ENCODE peak calls at places on chromosomes 16 and 17, in six cellular contexts. One of them, this sample, is unnamed.

GRCh38 chr17:10127819-10128375 is 70.5 kb downstream of the GAS7 start:
- DNase-seq in GM23248: peak; percentile 98
- DNase-seq in stomach: peak; percentile 42
- DNase-seq in lower lobe of right lung: peak; percentile 79
- DNase-seq in left ventricle myocardium inferior: peak; percentile 87
- DNase-seq in tibial artery: peak; percentile 89
- DNase-seq in this sample: no peak

GRCh38 chr16:67726106-67727034 is 7.3 kb upstream of the GFOD2 start:
- DNase-seq in GM23248: peak; percentile 62
- DNase-seq in stomach: no peak
- DNase-seq in lower lobe of right lung: no peak
- DNase-seq in left ventricle myocardium inferior: no peak
- DNase-seq in tibial artery: peak; percentile 38
- DNase-seq in this sample: no peak

GRCh38 chr16:60166-60565 is 6.5 kb downstream of the SNRNP25 start:
- DNase-seq in GM23248: no peak
- DNase-seq in stomach: no peak
- DNase-seq in lower lobe of right lung: peak; percentile 34
- DNase-seq in left ventricle myocardium inferior: no peak
- DNase-seq in tibial artery: peak; percentile 68
- DNase-seq in this sample: no peak

GRCh38 chr16:89099905-89100304 is 6.3 kb downstream of the ACSF3 start:
- DNase-seq in GM23248: peak; percentile 47
- DNase-seq in stomach: no peak
- DNase-seq in lower lobe of right lung: no peak
- DNase-seq in left ventricle myocardium inferior: no peak
- DNase-seq in tibial artery: no peak
- DNase-seq in this sample: no peak

GRCh38 chr16:29698484-29699323 is 19.7 kb downstream of the QPRT start:
- DNase-seq in GM23248: no peak
- DNase-seq in stomach: no peak
- DNase-seq in lower lobe of right lung: peak; percentile 25
- DNase-seq in left ventricle myocardium inferior: no peak
- DNase-seq in tibial artery: no peak
- DNase-seq in this sample: no peak

GRCh38 chr17:21295036-21295952 is 10.8 kb downstream of the MAP2K3 start:
- DNase-seq in GM23248: peak; percentile 50
- DNase-seq in stomach: peak; percentile 79
- DNase-seq in lower lobe of right lung: no peak
- DNase-seq in left ventricle myocardium inferior: peak; percentile 80
- DNase-seq in tibial artery: no peak
- DNase-seq in this sample: no peak

GRCh38 chr17:39835038-39835786 is 28.9 kb downstream of the IKZF3 start:
- DNase-seq in GM23248: no peak
- DNase-seq in stomach: no peak
- DNase-seq in lower lobe of right lung: no peak
- DNase-seq in left ventricle myocardium inferior: no peak
- DNase-seq in tibial artery: no peak
- DNase-seq in this sample: no peak

GRCh38 chr17:1878419-1879121 is 48.8 kb downstream of the RPA1 start:
- DNase-seq in GM23248: peak; percentile 57
- DNase-seq in stomach: no peak
- DNase-seq in lower lobe of right lung: no peak
- DNase-seq in left ventricle myocardium inferior: no peak
- DNase-seq in tibial artery: no peak
- DNase-seq in this sample: no peak

GRCh38 chr17:50153650-50154575 is 3.4 kb upstream of the PPP1R9B start:
- DNase-seq in GM23248: peak; percentile 68
- DNase-seq in stomach: peak; percentile 61
- DNase-seq in lower lobe of right lung: no peak
- DNase-seq in left ventricle myocardium inferior: peak; percentile 79
- DNase-seq in tibial artery: peak; percentile 86
- DNase-seq in this sample: no peak

GRCh38 chr17:50154604-50155003 is 4.1 kb upstream of the PPP1R9B start:
- DNase-seq in GM23248: no peak
- DNase-seq in stomach: no peak
- DNase-seq in lower lobe of right lung: no peak
- DNase-seq in left ventricle myocardium inferior: no peak
- DNase-seq in tibial artery: no peak
- DNase-seq in this sample: peak; percentile 67

GRCh38 chr17:50151937-50152547 is 1.6 kb upstream of the PPP1R9B start:
- DNase-seq in GM23248: peak; percentile 92
- DNase-seq in stomach: peak; percentile 83
- DNase-seq in lower lobe of right lung: peak; percentile 88
- DNase-seq in left ventricle myocardium inferior: peak; percentile 87
- DNase-seq in tibial artery: peak; percentile 92
- DNase-seq in this sample: peak; percentile 86

GRCh38 chr17:50151041-50151936 is 812 bp upstream of the PPP1R9B start:
- DNase-seq in GM23248: peak; percentile 96
- DNase-seq in stomach: peak; percentile 91
- DNase-seq in lower lobe of right lung: peak; percentile 94
- DNase-seq in left ventricle myocardium inferior: peak; percentile 91
- DNase-seq in tibial artery: peak; percentile 95
- DNase-seq in this sample: peak; percentile 93

DNA sequence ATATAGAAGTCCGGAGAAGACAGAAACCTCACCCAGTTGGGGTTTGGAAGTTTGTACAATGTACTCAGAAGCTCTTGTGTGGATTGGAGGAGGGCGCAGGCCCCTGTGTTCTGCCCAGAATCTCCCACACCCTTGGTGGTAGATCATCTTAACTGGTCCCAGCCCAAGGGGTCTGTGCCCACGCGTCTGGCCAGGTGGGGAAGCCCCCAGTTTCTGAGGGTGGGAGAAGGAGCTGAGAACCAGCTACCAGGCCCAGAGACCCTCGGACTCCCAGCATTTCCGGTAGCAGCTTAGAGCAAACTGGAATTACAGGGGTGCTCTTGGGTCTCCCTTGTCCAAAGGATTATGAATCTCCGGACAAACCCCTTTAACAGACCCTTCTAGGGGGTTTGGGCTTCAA is 2.3 kb upstream of the PPP1R9B start:
- DNase-seq in GM23248: no peak
- DNase-seq in stomach: no peak
- DNase-seq in lower lobe of right lung: no peak
- DNase-seq in left ventricle myocardium inferior: no peak
- DNase-seq in tibial artery: no peak
- DNase-seq in this sample: no peak
- H3K4me3 ChIP-seq in GM23248: peak overlapping the region; percentile 83
- H3K4me3 ChIP-seq in stomach: peak overlapping the region; percentile 75
- H3K4me3 ChIP-seq in lower lobe of right lung: peak overlapping the region; percentile 78
- H3K4me3 ChIP-seq in left ventricle myocardium inferior: peak overlapping the region; percentile 98
- H3K4me3 ChIP-seq in tibial artery: peak overlapping the region; percentile 74
- H3K4me3 ChIP-seq in this sample: no peak overlapping the region

GRCh38 chr16:27317738-27318398 is 4.1 kb downstream of the IL4R start:
- DNase-seq in GM23248: no peak
- DNase-seq in stomach: no peak
- DNase-seq in lower lobe of right lung: no peak
- DNase-seq in left ventricle myocardium inferior: no peak
- DNase-seq in tibial artery: no peak
- DNase-seq in this sample: no peak

GRCh38 chr16:27315333-27316037 is 1.7 kb downstream of the IL4R start:
- DNase-seq in GM23248: peak; percentile 72
- DNase-seq in stomach: peak; percentile 56
- DNase-seq in lower lobe of right lung: peak; percentile 65
- DNase-seq in left ventricle myocardium inferior: peak; percentile 27
- DNase-seq in tibial artery: peak; percentile 78
- DNase-seq in this sample: no peak

GRCh38 chr16:27316038-27316680 is 2.4 kb downstream of the IL4R start:
- DNase-seq in GM23248: no peak
- DNase-seq in stomach: no peak
- DNase-seq in lower lobe of right lung: no peak
- DNase-seq in left ventricle myocardium inferior: no peak
- DNase-seq in tibial artery: no peak
- DNase-seq in this sample: no peak

GRCh38 chr16:27318399-27319256 is 4.9 kb downstream of the IL4R start:
- DNase-seq in GM23248: no peak
- DNase-seq in stomach: no peak
- DNase-seq in lower lobe of right lung: peak; percentile 79
- DNase-seq in left ventricle myocardium inferior: peak; percentile 47
- DNase-seq in tibial artery: peak; percentile 79
- DNase-seq in this sample: no peak

DNA sequence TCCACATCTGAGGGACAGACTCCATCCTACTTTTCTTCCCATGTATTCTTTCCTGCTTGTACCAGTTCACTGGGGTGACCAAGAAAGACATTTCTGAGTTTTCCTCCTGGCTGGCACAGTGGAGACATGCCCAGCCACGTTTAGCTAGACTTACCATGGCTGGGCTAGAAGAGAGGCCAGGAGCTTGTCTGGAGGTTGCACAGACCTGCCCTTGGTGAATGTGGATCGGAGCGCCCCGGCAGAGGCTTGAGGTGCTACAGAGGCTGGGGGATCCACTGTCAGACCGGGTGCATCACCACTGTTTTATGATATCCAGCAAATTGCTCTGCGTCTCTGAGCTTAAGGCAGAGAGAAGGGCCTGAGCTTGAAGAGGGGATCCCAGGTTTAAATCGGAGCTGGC is 3.5 kb downstream of the IL4R start:
- DNase-seq in GM23248: no peak
- DNase-seq in stomach: no peak
- DNase-seq in lower lobe of right lung: no peak
- DNase-seq in left ventricle myocardium inferior: no peak
- DNase-seq in tibial artery: no peak
- DNase-seq in this sample: no peak
- H3K4me3 ChIP-seq in GM23248: no peak overlapping the region
- H3K4me3 ChIP-seq in stomach: peak overlapping the region; percentile 0
- H3K4me3 ChIP-seq in lower lobe of right lung: peak overlapping the region; percentile 97
- H3K4me3 ChIP-seq in left ventricle myocardium inferior: no peak overlapping the region
- H3K4me3 ChIP-seq in tibial artery: no peak overlapping the region
- H3K4me3 ChIP-seq in this sample: no peak overlapping the region

GRCh38 chr17:48994548-48995331 is 2.4 kb upstream of the IGF2BP1 start:
- DNase-seq in GM23248: no peak
- DNase-seq in stomach: no peak
- DNase-seq in lower lobe of right lung: no peak
- DNase-seq in left ventricle myocardium inferior: no peak
- DNase-seq in tibial artery: no peak
- DNase-seq in this sample: no peak

GRCh38 chr17:48993305-48993704 is 3.9 kb upstream of the IGF2BP1 start:
- DNase-seq in GM23248: no peak
- DNase-seq in stomach: no peak
- DNase-seq in lower lobe of right lung: no peak
- DNase-seq in left ventricle myocardium inferior: no peak
- DNase-seq in tibial artery: no peak
- DNase-seq in this sample: no peak

GRCh38 chr17:48989100-48989499 is 8.1 kb upstream of the IGF2BP1 start:
- DNase-seq in GM23248: no peak
- DNase-seq in stomach: no peak
- DNase-seq in lower lobe of right lung: no peak
- DNase-seq in left ventricle myocardium inferior: no peak
- DNase-seq in tibial artery: no peak
- DNase-seq in this sample: no peak

GRCh38 chr17:48992433-48992832 is 4.8 kb upstream of the IGF2BP1 start:
- DNase-seq in GM23248: no peak
- DNase-seq in stomach: no peak
- DNase-seq in lower lobe of right lung: no peak
- DNase-seq in left ventricle myocardium inferior: no peak
- DNase-seq in tibial artery: no peak
- DNase-seq in this sample: no peak

DNA sequence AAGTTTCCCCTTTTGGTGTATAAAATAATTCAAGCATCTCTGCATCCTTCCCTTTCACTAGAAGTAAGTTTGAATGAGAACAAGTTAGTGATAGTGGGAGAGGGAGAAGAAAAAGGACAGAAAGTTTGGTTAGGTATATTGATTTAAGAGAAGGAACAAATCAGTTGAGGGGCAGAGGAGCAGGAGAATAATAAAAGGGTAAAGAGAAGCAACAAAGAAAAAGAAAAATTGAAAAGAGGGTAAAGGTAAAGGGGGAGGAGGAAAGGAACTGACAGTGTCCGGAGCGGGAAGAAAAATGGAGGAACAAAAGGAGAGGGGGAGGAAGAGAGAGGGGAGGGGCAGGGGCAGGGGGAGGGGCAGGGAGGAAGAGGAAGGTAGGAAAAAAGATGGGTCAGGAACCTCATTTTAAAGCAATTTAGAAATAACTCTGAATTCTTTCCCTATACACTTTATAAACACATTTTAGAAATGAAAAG is 6.3 kb upstream of the IGF2BP1 start:
- DNase-seq in GM23248: no peak
- DNase-seq in stomach: no peak
- DNase-seq in lower lobe of right lung: no peak
- DNase-seq in left ventricle myocardium inferior: no peak
- DNase-seq in tibial artery: no peak
- DNase-seq in this sample: no peak
- H3K4me3 ChIP-seq in GM23248: no peak overlapping the region
- H3K4me3 ChIP-seq in stomach: no peak overlapping the region
- H3K4me3 ChIP-seq in lower lobe of right lung: no peak overlapping the region
- H3K4me3 ChIP-seq in left ventricle myocardium inferior: no peak overlapping the region
- H3K4me3 ChIP-seq in tibial artery: no peak overlapping the region
- H3K4me3 ChIP-seq in this sample: no peak overlapping the region

DNA sequence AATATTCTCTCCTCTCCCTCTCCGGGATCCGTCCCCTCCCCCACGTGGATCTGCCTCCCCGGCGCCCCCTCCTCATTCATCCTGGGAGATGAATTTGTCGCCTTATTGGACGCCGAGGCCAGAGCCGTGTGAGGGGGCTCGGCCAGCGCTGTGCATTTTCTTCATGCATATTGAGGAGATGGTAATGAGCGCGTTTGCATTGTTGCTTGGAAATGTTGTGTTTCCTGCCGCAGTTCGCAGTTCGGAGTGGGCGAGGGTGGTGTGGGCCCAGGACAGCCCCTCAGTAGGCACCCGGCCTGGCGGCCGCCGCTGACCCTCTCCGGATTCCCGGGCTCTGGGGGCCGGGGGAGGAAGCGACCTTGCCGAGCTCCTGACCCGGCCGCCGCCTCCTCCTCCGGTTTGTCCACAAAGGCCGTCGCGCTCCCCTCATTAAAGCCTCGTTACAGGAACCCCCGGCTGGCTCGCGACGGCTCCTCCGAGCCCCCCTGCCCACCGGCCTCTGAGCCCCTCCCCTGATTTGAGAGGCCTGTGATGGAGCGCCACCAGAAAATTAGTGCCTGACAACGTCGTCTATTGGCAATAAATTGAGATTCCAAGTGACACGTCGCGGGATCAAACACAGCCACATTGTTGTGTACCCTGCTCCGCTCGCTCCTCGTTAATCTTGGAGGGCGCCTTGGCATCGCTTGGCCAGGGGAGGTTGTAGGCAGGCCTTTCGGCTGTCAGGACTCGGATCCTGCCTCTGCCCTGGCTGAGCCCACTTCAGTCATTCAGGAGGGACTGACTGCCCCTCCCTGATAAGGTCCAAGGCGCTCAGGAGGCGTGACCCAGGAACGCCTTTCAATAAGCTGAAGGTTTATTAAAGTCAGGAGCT is 4.8 kb upstream of the IRX3 start:
- DNase-seq in GM23248: no peak
- DNase-seq in stomach: no peak
- DNase-seq in lower lobe of right lung: no peak
- DNase-seq in left ventricle myocardium inferior: no peak
- DNase-seq in tibial artery: no peak
- DNase-seq in this sample: no peak
- H3K4me3 ChIP-seq in GM23248: no peak overlapping the region
- H3K4me3 ChIP-seq in stomach: no peak overlapping the region
- H3K4me3 ChIP-seq in lower lobe of right lung: no peak overlapping the region
- H3K4me3 ChIP-seq in left ventricle myocardium inferior: no peak overlapping the region
- H3K4me3 ChIP-seq in tibial artery: no peak overlapping the region
- H3K4me3 ChIP-seq in this sample: no peak overlapping the region

GRCh38 chr17:17493249-17493985 is 2.8 kb downstream of the RASD1 start:
- DNase-seq in GM23248: peak; percentile 21
- DNase-seq in stomach: peak; percentile 67
- DNase-seq in lower lobe of right lung: peak; percentile 47
- DNase-seq in left ventricle myocardium inferior: peak; percentile 45
- DNase-seq in tibial artery: peak; percentile 55
- DNase-seq in this sample: no peak
- H3K4me3 ChIP-seq in GM23248: no peak overlapping the region
- H3K4me3 ChIP-seq in stomach: no peak overlapping the region
- H3K4me3 ChIP-seq in lower lobe of right lung: no peak overlapping the region
- H3K4me3 ChIP-seq in left ventricle myocardium inferior: peak overlapping the region; percentile 86
- H3K4me3 ChIP-seq in tibial artery: no peak overlapping the region
- H3K4me3 ChIP-seq in this sample: no peak overlapping the region